ENCODE peak calls at places on chromosomes 2 and 18, in six cellular contexts. H is heart left ventricle, B is HCT116, E is tibial artery, L is SJSA1, A is tibial nerve. W is an unnamed sample. For H3K36me3 and H3K27me3, the result is how much of the 10 kb centered on the place peaks cover.

GRCh38 chr2:48946444-48947048 is 191.0 kb upstream of the LHCGR start:
- DNase-seq in H (peak), B (peak), E (no peak), L (peak), A (no peak), W (peak)

GRCh38 chr2:190646780-190647626 is 1.9 kb upstream of the NAB1 start:
- DNase-seq in H (no peak), B (no peak), E (no peak), L (no peak), A (no peak), W (no peak)

GRCh38 chr2:195022514-195022842 is 634.5 kb upstream of the SLC39A10 start:
- DNase-seq in H (no peak), B (no peak), E (no peak), L (no peak), A (no peak), W (no peak)

GRCh38 chr2:150228936-150229335 is 258.5 kb downstream of the RND3 start:
- DNase-seq in H (no peak), B (no peak), E (no peak), L (peak), A (no peak), W (no peak)

GRCh38 chr18:47558110-47558750 is 306.8 kb upstream of the SKOR2 start:
- DNase-seq in H (no peak), B (no peak), E (no peak), L (no peak), A (no peak), W (no peak)

GRCh38 chr2:10253596-10254372 is 48.9 kb upstream of the HPCAL1 start:
- DNase-seq in H (no peak), B (no peak), E (peak), L (no peak), A (no peak), W (peak)

GRCh38 chr18:24364177-24364576 is 33.4 kb downstream of the OSBPL1A start:
- DNase-seq in H (no peak), B (no peak), E (no peak), L (no peak), A (no peak), W (no peak)

GRCh38 chr18:47767699-47768098 is 162.8 kb downstream of the SMAD2 start:
- DNase-seq in H (no peak), B (no peak), E (no peak), L (no peak), A (no peak), W (no peak)

GRCh38 chr2:143451622-143452021 is 322.4 kb downstream of the ARHGAP15 start:
- DNase-seq in H (no peak), B (no peak), E (no peak), L (no peak), A (no peak), W (no peak)

GRCh38 chr2:201432038-201432437 is 19.2 kb downstream of the TRAK2 start:
- DNase-seq in H (no peak), B (no peak), E (no peak), L (peak), A (no peak), W (no peak)

GRCh38 chr18:3468833-3469232 is 18.9 kb downstream of the TGIF1 start:
- DNase-seq in H (no peak), B (no peak), E (no peak), L (no peak), A (no peak), W (no peak)

GRCh38 chr2:200322607-200323006 is 16.1 kb downstream of the SPATS2L start:
- DNase-seq in H (no peak), B (no peak), E (no peak), L (no peak), A (no peak), W (no peak)

GRCh38 chr2:201183373-201183742 is 417 bp downstream of the CASP10 start:
- DNase-seq in H (no peak), B (no peak), E (no peak), L (no peak), A (no peak), W (no peak)

GRCh38 chr18:25825066-25825465 is 265.3 kb downstream of the SS18 start:
- DNase-seq in H (no peak), B (no peak), E (no peak), L (peak), A (no peak), W (no peak)

GRCh38 chr18:65942103-65942502 is 191.3 kb downstream of the CDH7 start:
- DNase-seq in H (no peak), B (no peak), E (no peak), L (no peak), A (no peak), W (no peak)

GRCh38 chr2:210442457-210442856 is 34.1 kb downstream of the LANCL1 start:
- DNase-seq in H (no peak), B (no peak), E (no peak), L (no peak), A (no peak), W (no peak)

GRCh38 chr2:210502997-210503621 is 26.6 kb upstream of the LANCL1 start:
- DNase-seq in H (no peak), B (peak), E (no peak), L (peak), A (peak), W (peak)

GRCh38 chr2:55017880-55018279 is 32.4 kb downstream of the RTN4 start:
- DNase-seq in H (no peak), B (no peak), E (no peak), L (no peak), A (no peak), W (no peak)

GRCh38 chr18:22324191-22325131 is 93.3 kb downstream of the CTAGE1 start:
- DNase-seq in H (peak), B (no peak), E (peak), L (no peak), A (no peak), W (peak)

GRCh38 chr2:111973701-111974100 is 75.3 kb downstream of the MERTK start:
- DNase-seq in H (no peak), B (no peak), E (no peak), L (no peak), A (no peak), W (no peak)

GRCh38 chr18:2825613-2826205 is 21.1 kb upstream of the EMILIN2 start:
- DNase-seq in H (no peak), B (no peak), E (no peak), L (no peak), A (no peak), W (no peak)

GRCh38 chr2:223549215-223549614 is 52.9 kb downstream of the SCG2 start:
- DNase-seq in H (no peak), B (peak), E (no peak), L (peak), A (no peak), W (no peak)

GRCh38 chr18:23502516-23503037 is 734 bp upstream of the RMC1 start:
- DNase-seq in H (no peak), B (no peak), E (no peak), L (no peak), A (no peak), W (no peak)

GRCh38 chr2:210660-211059 is 53.2 kb downstream of the SH3YL1 start:
- DNase-seq in H (no peak), B (no peak), E (no peak), L (no peak), A (no peak), W (no peak)

GRCh38 chr2:24478243-24478642 is 12.8 kb upstream of the NCOA1 start:
- DNase-seq in H (no peak), B (no peak), E (no peak), L (no peak), A (no peak), W (no peak)

GRCh38 chr2:64363848-64364247 is 90.1 kb upstream of the LGALSL start:
- DNase-seq in H (no peak), B (no peak), E (no peak), L (no peak), A (no peak), W (no peak)

GRCh38 chr18:74745658-74746403 is 148.2 kb downstream of the ZNF407 start:
- DNase-seq in H (no peak), B (peak), E (no peak), L (peak), A (no peak), W (no peak)

GRCh38 chr2:120568089-120568974 is 167.3 kb upstream of the GLI2 start:
- DNase-seq in H (no peak), B (no peak), E (no peak), L (no peak), A (no peak), W (no peak)

GRCh38 chr2:95670167-95670566 is 78.4 kb downstream of the TRIM43 start:
- DNase-seq in H (no peak), B (no peak), E (no peak), L (peak), A (no peak), W (no peak)

GRCh38 chr2:42844901-42845685 is 52.7 kb upstream of the HAAO start:
- DNase-seq in H (peak), B (no peak), E (peak), L (peak), A (peak), W (no peak)

GRCh38 chr2:215843579-215843978 is 169.8 kb downstream of the MREG start:
- DNase-seq in H (no peak), B (peak), E (peak), L (peak), A (peak), W (no peak)

GRCh38 chr2:31762085-31762484 is 181.3 kb upstream of the SRD5A2 start:
- DNase-seq in H (no peak), B (no peak), E (no peak), L (no peak), A (no peak), W (no peak)

DNA sequence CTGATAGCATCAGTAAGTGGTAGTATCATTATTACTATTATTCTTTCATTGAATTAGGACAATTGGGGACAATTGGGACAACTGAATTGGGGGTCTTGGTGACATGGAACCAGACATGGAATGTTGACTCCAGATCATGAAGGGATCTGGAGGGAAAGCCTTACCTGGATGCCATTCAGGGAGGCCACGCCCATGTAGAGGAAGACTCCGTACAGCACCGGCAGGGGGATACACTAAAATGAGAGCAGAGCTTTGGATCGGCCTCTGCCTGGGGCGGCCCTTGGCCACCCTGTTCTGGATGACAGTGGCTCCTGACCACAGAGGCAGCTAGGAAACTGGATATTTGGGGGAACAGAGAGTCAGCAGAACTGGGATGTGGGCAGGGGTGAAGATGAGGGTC is 29.2 kb downstream of the MTHFD2 start:
- DNase-seq in H (no peak), B (no peak), E (no peak), L (no peak), A (no peak), W (peak)
- H3K4me3 ChIP-seq in H (peak), B (no peak), E (no peak), L (no peak), A (no peak), W (no peak)

GRCh38 chr2:33287611-33288010 is 188.8 kb upstream of the RASGRP3 start:
- DNase-seq in H (no peak), B (no peak), E (no peak), L (no peak), A (no peak), W (no peak)
- H3K36me3 ChIP-seq in H (under half), B (under half), E (under half), L (under half), A (under half), W (under half)

DNA sequence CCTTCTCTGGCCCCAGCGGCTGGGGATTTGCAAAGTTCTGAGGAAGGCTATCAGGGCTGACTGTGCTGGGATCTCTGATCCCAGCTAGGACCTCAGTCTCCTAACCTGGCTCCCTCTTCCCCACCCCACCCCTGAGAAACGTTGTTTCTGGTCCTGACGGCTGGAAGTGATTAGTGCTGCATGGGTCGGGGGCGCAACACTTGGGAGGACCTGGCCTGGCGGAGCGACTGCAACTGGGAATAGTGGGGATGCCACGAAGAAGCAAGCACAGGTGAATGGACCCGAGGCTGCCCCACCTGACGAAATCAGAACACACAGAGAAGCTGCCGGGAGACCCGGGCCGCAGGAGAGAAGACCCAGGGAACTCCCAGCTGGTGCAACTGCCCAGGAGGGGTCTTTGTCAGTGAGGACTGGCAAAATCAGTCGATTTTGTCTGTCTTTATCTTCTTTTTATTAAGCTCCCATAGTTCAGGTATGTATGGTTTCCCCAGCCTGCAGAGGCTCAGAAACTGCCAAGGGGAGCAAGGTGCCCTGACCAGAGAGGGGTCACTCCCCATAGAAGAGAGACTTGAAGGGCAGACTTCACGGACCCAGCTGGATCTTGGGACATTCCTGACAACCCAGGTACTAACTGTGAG is 656 bp upstream of the LBX2 start:
- DNase-seq in H (no peak), B (no peak), E (no peak), L (no peak), A (no peak), W (peak)
- H3K27me3 ChIP-seq in H (under half), B (under half), E (under half), L (under half), A (under half), W (half or more)

GRCh38 chr18:63182861-63183260 is 136.7 kb downstream of the BCL2 start:
- DNase-seq in H (no peak), B (no peak), E (no peak), L (no peak), A (no peak), W (no peak)

GRCh38 chr18:63183263-63183662 is 136.3 kb downstream of the BCL2 start:
- DNase-seq in H (no peak), B (no peak), E (no peak), L (no peak), A (no peak), W (no peak)

GRCh38 chr18:63181706-63182105 is 137.9 kb downstream of the BCL2 start:
- DNase-seq in H (no peak), B (no peak), E (no peak), L (no peak), A (no peak), W (no peak)

GRCh38 chr18:63180971-63181376 is 138.6 kb downstream of the BCL2 start:
- DNase-seq in H (no peak), B (no peak), E (no peak), L (no peak), A (no peak), W (no peak)

GRCh38 chr18:63182247-63182771 is 137.3 kb downstream of the BCL2 start:
- DNase-seq in H (no peak), B (no peak), E (no peak), L (no peak), A (no peak), W (no peak)
- H3K4me3 ChIP-seq in H (no peak), B (no peak), E (no peak), L (no peak), A (no peak), W (no peak)

GRCh38 chr2:219183151-219183757 is 5.2 kb downstream of the RETREG2 start:
- DNase-seq in H (no peak), B (no peak), E (no peak), L (no peak), A (no peak), W (no peak)

GRCh38 chr2:219182331-219183150 is 4.5 kb downstream of the RETREG2 start:
- DNase-seq in H (no peak), B (no peak), E (no peak), L (no peak), A (no peak), W (no peak)

GRCh38 chr2:219181531-219181930 is 3.5 kb downstream of the RETREG2 start:
- DNase-seq in H (no peak), B (no peak), E (no peak), L (no peak), A (no peak), W (no peak)

GRCh38 chr2:219179601-219180465 is 1.8 kb downstream of the RETREG2 start:
- DNase-seq in H (no peak), B (no peak), E (no peak), L (no peak), A (no peak), W (no peak)

GRCh38 chr2:219180961-219181360 is 2.9 kb downstream of the RETREG2 start:
- DNase-seq in H (no peak), B (no peak), E (no peak), L (no peak), A (no peak), W (no peak)
- H3K36me3 ChIP-seq in H (half or more), B (under half), E (under half), L (half or more), A (under half), W (under half)

DNA sequence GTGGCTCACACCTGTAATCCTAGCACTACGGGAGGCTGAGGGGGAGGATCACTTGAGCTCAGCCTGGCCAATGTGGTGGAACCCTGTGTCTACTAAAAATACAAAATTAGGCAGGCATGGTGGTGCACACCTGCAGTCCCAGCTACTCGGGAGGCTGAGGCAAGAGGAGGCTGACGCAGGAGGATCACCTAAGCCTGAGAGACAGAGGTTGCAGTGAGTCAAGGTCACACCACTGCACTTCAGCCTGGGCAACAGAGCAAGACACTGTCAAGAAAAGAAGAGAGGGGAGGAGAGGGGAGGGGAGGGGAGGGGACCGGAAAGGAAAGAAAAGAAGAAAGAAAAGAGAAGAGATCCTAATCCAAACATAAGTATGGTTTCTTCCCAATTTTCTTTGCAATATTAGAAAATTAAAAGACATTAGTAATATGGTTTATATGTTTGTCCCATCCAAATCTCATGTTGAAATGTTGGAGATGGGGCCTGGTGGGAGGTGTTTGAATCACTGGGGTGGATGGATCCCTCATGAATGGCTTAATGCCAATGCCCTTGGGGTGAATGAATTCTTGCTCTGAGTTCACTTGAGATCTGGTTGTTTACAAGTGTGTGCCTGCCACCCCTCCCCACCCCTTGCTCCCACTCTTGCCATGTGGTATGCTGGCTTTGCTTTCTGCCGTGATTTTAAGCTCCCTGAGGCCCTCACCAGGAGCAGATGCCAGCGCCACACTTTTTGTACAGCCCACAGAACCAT is 50.7 kb downstream of the TRIP12 start:
- DNase-seq in H (no peak), B (no peak), E (no peak), L (no peak), A (no peak), W (no peak)
- H3K27me3 ChIP-seq in H (under half), B (under half), E (under half), L (under half), A (under half), W (under half)

GRCh38 chr2:66446924-66447323 is 12.0 kb downstream of the MEIS1 start:
- DNase-seq in H (no peak), B (no peak), E (no peak), L (no peak), A (no peak), W (no peak)
- H3K4me3 ChIP-seq in H (peak), B (no peak), E (peak), L (no peak), A (no peak), W (peak)

GRCh38 chr2:86176583-86176982 is 18.7 kb downstream of the IMMT start:
- DNase-seq in H (no peak), B (no peak), E (no peak), L (no peak), A (no peak), W (no peak)

GRCh38 chr2:86175866-86176265 is 19.4 kb downstream of the IMMT start:
- DNase-seq in H (no peak), B (no peak), E (no peak), L (no peak), A (no peak), W (no peak)

GRCh38 chr2:86170449-86170848 is 24.8 kb downstream of the IMMT start:
- DNase-seq in H (no peak), B (no peak), E (no peak), L (no peak), A (no peak), W (no peak)

GRCh38 chr2:86174445-86174844 is 20.8 kb downstream of the IMMT start:
- DNase-seq in H (no peak), B (no peak), E (no peak), L (no peak), A (no peak), W (no peak)

GRCh38 chr2:86172610-86173009 is 22.7 kb downstream of the IMMT start:
- DNase-seq in H (no peak), B (no peak), E (no peak), L (no peak), A (no peak), W (no peak)
- H3K36me3 ChIP-seq in H (half or more), B (under half), E (under half), L (half or more), A (under half), W (under half)